ENCODE peak calls at places on chromosomes 1 and 21, in four cellular contexts. X is MCF 10A, J is tibial nerve, O is gastrocnemius medialis. S is an unnamed sample.

GRCh38 chr1:100279954-100280682 is 14.1 kb downstream of the RTCA start:
- DNase-seq in X (no peak), J (no peak), O (no peak), S (no peak)

GRCh38 chr1:15525043-15525958 is 1.3 kb upstream of the CASP9 start:
- DNase-seq in X (peak; percentile 99), J (peak; percentile 100), O (no peak), S (no peak)

GRCh38 chr1:203407301-203407700 is 56.4 kb upstream of the FMOD start:
- DNase-seq in X (no peak), J (no peak), O (no peak), S (no peak)

GRCh38 chr1:79355073-79355472 is 348.5 kb upstream of the ADGRL4 start:
- DNase-seq in X (no peak), J (no peak), O (no peak), S (peak; percentile 2)

GRCh38 chr21:42423197-42423675 is 19.5 kb downstream of the UBASH3A start:
- DNase-seq in X (no peak), J (no peak), O (no peak), S (no peak)

GRCh38 chr21:26041441-26042180 is 129.0 kb downstream of the APP start:
- DNase-seq in X (peak; percentile 76), J (no peak), O (no peak), S (peak; percentile 31)

GRCh38 chr1:64493864-64494263 is 23.9 kb downstream of the CACHD1 start:
- DNase-seq in X (no peak), J (no peak), O (no peak), S (no peak)

GRCh38 chr1:8109226-8109625 is 83.1 kb upstream of the ERRFI1 start:
- DNase-seq in X (no peak), J (no peak), O (no peak), S (no peak)

GRCh38 chr1:180112979-180113650 is 41.6 kb upstream of the QSOX1 start:
- DNase-seq in X (no peak), J (no peak), O (no peak), S (no peak)

GRCh38 chr1:95652423-95652958 is 418.5 kb downstream of the RWDD3 start:
- DNase-seq in X (no peak), J (no peak), O (no peak), S (no peak)

GRCh38 chr21:27561116-27561515 is 594.2 kb upstream of the ADAMTS5 start:
- DNase-seq in X (peak; percentile 35), J (no peak), O (peak; percentile 50), S (no peak)

GRCh38 chr1:67144696-67145095 is 9.9 kb upstream of the C1orf141 start:
- DNase-seq in X (no peak), J (no peak), O (no peak), S (no peak)

GRCh38 chr1:53409695-53410094 is 49.5 kb upstream of the DMRTB1 start:
- DNase-seq in X (no peak), J (no peak), O (no peak), S (no peak)

GRCh38 chr21:33278736-33279135 is 12.6 kb downstream of the IL10RB start:
- DNase-seq in X (no peak), J (no peak), O (no peak), S (no peak)

GRCh38 chr1:32291145-32291707 is 657 bp upstream of the HDAC1 start:
- DNase-seq in X (peak; percentile 78), J (no peak), O (no peak), S (peak; percentile 61)

GRCh38 chr1:72481420-72481819 is 199.1 kb upstream of the NEGR1 start:
- DNase-seq in X (no peak), J (no peak), O (no peak), S (no peak)
- TF ChIP-seq CTCF in X (no peak), J (no peak), O (no peak), S (no peak)

DNA sequence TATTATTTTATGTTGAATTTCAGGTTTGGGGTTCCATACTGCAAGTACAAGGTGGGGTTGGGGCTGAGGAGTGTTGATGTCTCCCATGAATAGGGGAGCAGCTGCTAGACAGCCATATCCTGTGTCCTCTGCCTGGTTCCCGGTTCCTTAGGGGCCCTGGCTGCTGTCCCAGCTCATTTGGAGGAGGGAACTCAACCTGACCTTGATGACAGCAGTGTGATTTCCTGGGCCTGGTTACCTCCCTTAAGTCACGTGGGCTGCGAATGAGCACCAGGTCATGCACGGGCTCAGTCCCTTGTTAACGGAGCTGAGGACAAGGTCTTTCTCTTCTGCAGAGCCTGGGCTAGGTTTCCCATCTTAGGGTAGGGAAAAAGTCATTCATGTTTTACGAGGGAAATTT is 85.1 kb downstream of the MTR start:
- DNase-seq in X (no peak), J (no peak), O (no peak), S (no peak)
- TF ChIP-seq CTCF in X (no peak), J (no peak), O (no peak), S (no peak)

GRCh38 chr1:81848880-81849500 is 48.3 kb downstream of the ADGRL2 start:
- DNase-seq in X (no peak), J (no peak), O (no peak), S (no peak)
- TF ChIP-seq CTCF in X (no peak), J (no peak), O (no peak), S (no peak)

GRCh38 chr1:169510060-169510459 is 24.3 kb upstream of the SLC19A2 start:
- DNase-seq in X (no peak), J (no peak), O (no peak), S (no peak)

GRCh38 chr1:169509354-169509753 is 23.6 kb upstream of the SLC19A2 start:
- DNase-seq in X (peak; percentile 24), J (no peak), O (no peak), S (no peak)

GRCh38 chr1:169511339-169512028 is 25.7 kb upstream of the SLC19A2 start:
- DNase-seq in X (peak; percentile 86), J (no peak), O (peak; percentile 8), S (peak; percentile 84)

GRCh38 chr1:169508432-169509338 is 22.9 kb upstream of the SLC19A2 start:
- DNase-seq in X (peak; percentile 33), J (no peak), O (no peak), S (no peak)

GRCh38 chr1:169507413-169507812 is 21.7 kb upstream of the SLC19A2 start:
- DNase-seq in X (no peak), J (no peak), O (no peak), S (no peak)
- TF ChIP-seq CTCF in X (no peak), J (no peak), O (no peak), S (no peak)

DNA sequence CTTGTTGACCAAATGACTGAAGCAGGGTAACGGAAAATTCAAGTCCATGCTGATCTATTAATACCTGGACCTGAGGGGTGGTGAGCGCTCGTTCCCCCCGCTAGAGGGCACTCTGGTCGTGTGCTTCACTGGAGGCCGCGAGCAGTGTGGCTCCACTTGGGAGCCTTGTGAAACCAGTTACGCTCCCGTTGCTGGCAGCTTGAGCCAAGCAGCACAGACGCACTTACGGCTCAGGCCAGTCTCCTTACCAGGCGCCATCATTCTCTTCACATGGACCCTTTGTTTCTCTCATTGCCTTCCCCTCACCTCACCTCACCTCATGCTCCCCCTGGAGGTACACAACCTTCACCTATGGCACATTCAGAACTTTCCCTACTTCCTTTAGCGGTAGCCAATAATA is 49.7 kb upstream of the TSPAN2 start:
- DNase-seq in X (peak; percentile 90), J (peak; percentile 80), O (peak; percentile 79), S (peak; percentile 83)
- TF ChIP-seq CTCF in X (peak; percentile 86), J (peak; percentile 92), O (peak; percentile 92), S (peak; percentile 96)

GRCh38 chr1:88063605-88064004 is 620.5 kb upstream of the PKN2 start:
- DNase-seq in X (no peak), J (no peak), O (no peak), S (peak; percentile 2)

GRCh38 chr1:88060112-88060673 is 623.9 kb upstream of the PKN2 start:
- DNase-seq in X (no peak), J (no peak), O (no peak), S (peak; percentile 85)

GRCh38 chr1:88062650-88063153 is 621.4 kb upstream of the PKN2 start:
- DNase-seq in X (no peak), J (no peak), O (no peak), S (no peak)

GRCh38 chr1:88061106-88061829 is 622.8 kb upstream of the PKN2 start:
- DNase-seq in X (peak; percentile 70), J (peak; percentile 23), O (no peak), S (peak; percentile 94)

DNA sequence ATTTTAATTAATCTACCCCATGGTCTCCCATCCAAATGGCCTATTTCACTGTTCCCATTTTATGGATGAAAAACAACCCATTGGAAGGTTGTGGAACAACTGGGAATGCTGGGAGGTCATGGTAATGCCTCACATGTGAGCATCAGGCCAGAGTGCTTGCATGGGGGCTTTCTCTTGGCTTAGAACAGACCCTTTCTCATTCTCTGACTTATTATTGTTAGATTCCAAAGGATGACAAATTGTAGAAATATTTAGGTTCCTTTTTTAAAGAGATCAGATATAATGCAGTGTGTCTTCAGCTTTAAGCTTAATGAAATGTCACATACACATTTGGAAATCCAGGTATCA is 622.3 kb upstream of the PKN2 start:
- DNase-seq in X (no peak), J (no peak), O (no peak), S (no peak)
- TF ChIP-seq CTCF in X (no peak), J (no peak), O (no peak), S (no peak)

GRCh38 chr1:21781971-21782867 is 730 bp downstream of the USP48 start:
- DNase-seq in X (peak; percentile 73), J (no peak), O (peak; percentile 16), S (peak; percentile 65)
- TF ChIP-seq CTCF in X (peak; percentile 19), J (no peak), O (peak; percentile 16), S (no peak)

GRCh38 chr1:163169553-163169952 is 33.2 kb downstream of the RGS5 start:
- DNase-seq in X (no peak), J (no peak), O (no peak), S (no peak)
- TF ChIP-seq CTCF in X (no peak), J (no peak), O (no peak), S (no peak)

GRCh38 chr1:71587961-71588360 is 507.1 kb upstream of the ZRANB2 start:
- DNase-seq in X (peak; percentile 29), J (no peak), O (no peak), S (peak; percentile 18)
- TF ChIP-seq CTCF in X (peak; percentile 53), J (peak; percentile 26), O (no peak), S (peak; percentile 49)